ENCODE peak calls at places on chromosomes 2 and 18, in four cellular contexts. U is GM12865, Z is GM10248, L is OCI-LY7. E is an unnamed sample.

GRCh38 chr2:159695798-159696448 is 16.4 kb upstream of the MARCHF7 start:
- DNase-seq in U (no peak), Z (peak), L (no peak), E (no peak)

GRCh38 chr2:27776097-27776496 is 4.6 kb downstream of the MRPL33 start:
- DNase-seq in Z (no peak), L (no peak), U (no peak), E (no peak)

GRCh38 chr18:7872569-7872968 is 305.5 kb downstream of the PTPRM start:
- DNase-seq in U (no peak), L (no peak), Z (no peak), E (no peak)

GRCh38 chr2:172931256-172931894 is 144.3 kb upstream of the MAP3K20 start:
- DNase-seq in Z (no peak), U (no peak), L (no peak), E (no peak)

GRCh38 chr2:231292472-231293134 is 94.2 kb downstream of the ARMC9 start:
- DNase-seq in Z (no peak), U (no peak), L (no peak), E (peak)

GRCh38 chr18:48861181-48861715 is 89.5 kb downstream of the SMAD7 start:
- DNase-seq in L (no peak), U (no peak), Z (no peak), E (no peak)

GRCh38 chr2:6932833-6933232 is 15.6 kb downstream of the RNF144A start:
- DNase-seq in Z (no peak), U (no peak), L (no peak), E (no peak)

GRCh38 chr18:1544016-1544415 is 639.3 kb downstream of the ADCYAP1 start:
- DNase-seq in Z (no peak), U (no peak), L (no peak), E (no peak)

GRCh38 chr2:66433945-66434678 is 813 bp upstream of the MEIS1 start:
- DNase-seq in L (peak), U (peak), Z (no peak), E (no peak)

GRCh38 chr2:38115216-38116012 is 39.5 kb upstream of the CYP1B1 start:
- DNase-seq in Z (peak), L (peak), U (peak), E (peak)

GRCh38 chr2:234293973-234294372 is 202.9 kb downstream of the ARL4C start:
- DNase-seq in Z (no peak), U (peak), L (peak), E (no peak)

GRCh38 chr18:6561893-6562292 is 147.2 kb upstream of the L3MBTL4 start:
- DNase-seq in U (no peak), L (no peak), Z (no peak), E (no peak)

GRCh38 chr2:174840436-174840835 is 76.2 kb upstream of the CHRNA1 start:
- DNase-seq in Z (no peak), U (no peak), L (no peak), E (no peak)

GRCh38 chr2:120576509-120577474 is 158.9 kb upstream of the GLI2 start:
- DNase-seq in Z (no peak), L (no peak), U (no peak), E (peak)

GRCh38 chr2:56191617-56192016 is 7.8 kb downstream of the CCDC85A start:
- DNase-seq in L (peak), U (peak), Z (no peak), E (no peak)

GRCh38 chr2:9990735-9991134 is 39.2 kb downstream of the GRHL1 start:
- DNase-seq in U (peak), L (no peak), Z (no peak), E (no peak)

GRCh38 chr2:156306821-156307220 is 25.7 kb downstream of the NR4A2 start:
- DNase-seq in U (no peak), Z (no peak), L (no peak), E (no peak)

GRCh38 chr2:64972856-64973255 is 16.3 kb upstream of the SLC1A4 start:
- DNase-seq in U (no peak), L (no peak), Z (no peak), E (no peak)

GRCh38 chr2:188909036-188909435 is 65.1 kb upstream of the COL3A1 start:
- DNase-seq in Z (no peak), L (no peak), U (no peak), E (no peak)

GRCh38 chr18:21741511-21742322 is 1.1 kb downstream of the MIB1 start:
- DNase-seq in L (peak), U (peak), Z (peak), E (peak)
- TF ChIP-seq CTCF in L (peak), U (no peak), Z (no peak), E (no peak)

GRCh38 chr2:109457811-109458210 is 156.0 kb downstream of the SEPTIN10 start:
- DNase-seq in L (no peak), U (peak), Z (no peak), E (no peak)
- TF ChIP-seq CTCF in L (no peak), U (peak), Z (no peak), E (no peak)

DNA sequence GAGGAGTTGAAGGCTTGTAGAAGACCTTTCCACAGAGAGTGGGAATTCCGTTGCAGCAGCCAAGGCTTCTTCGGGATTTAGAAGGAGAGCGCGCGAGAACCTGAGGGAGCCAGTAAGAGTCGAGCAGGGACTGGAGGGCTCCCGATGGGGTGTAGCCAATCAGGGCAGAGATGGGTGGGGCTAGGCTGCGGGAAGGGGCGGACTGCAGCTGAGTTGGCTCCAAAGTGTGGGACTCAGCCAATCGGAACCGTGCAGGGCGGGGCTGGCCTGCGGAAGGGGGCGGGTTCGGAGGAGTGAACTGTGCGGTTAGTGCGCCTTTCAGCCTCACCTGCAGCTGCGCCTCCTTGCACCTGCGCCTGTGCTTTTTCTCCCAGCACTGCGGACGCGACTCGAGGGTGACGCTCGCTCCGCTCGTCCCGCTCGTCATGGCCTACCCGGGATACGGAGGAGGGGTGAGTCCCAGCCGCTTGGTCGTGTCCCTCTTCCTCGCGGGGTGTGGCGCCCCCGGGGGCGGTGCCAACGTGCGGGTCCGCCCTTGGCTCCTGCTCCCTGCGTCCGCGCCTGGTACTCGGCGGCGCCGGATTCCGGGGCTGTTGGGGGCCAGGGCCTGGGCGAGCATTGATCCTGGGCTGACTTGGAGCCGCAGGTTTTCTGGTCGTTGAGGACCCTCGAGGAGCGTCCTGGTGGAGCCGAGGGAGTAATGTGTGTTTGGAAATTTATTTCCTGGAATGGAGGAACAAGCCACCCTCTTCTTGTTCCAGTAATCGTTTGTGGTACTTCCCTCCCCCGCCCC is at the start of gene GCA:
- DNase-seq in L (peak), Z (peak), U (peak), E (peak)
- TF ChIP-seq CTCF in L (no peak), Z (no peak), U (no peak), E (no peak)

GRCh38 chr2:206989306-206989705 is 50.0 kb downstream of the CPO start:
- DNase-seq in L (peak), Z (peak), U (peak), E (peak)
- TF ChIP-seq CTCF in L (peak), Z (peak), U (peak), E (peak)

GRCh38 chr18:35950628-35950982 is 21.9 kb upstream of the RMP24 start:
- DNase-seq in Z (no peak), L (no peak), U (no peak), E (no peak)
- TF ChIP-seq CTCF in Z (no peak), L (peak), U (no peak), E (no peak)

DNA sequence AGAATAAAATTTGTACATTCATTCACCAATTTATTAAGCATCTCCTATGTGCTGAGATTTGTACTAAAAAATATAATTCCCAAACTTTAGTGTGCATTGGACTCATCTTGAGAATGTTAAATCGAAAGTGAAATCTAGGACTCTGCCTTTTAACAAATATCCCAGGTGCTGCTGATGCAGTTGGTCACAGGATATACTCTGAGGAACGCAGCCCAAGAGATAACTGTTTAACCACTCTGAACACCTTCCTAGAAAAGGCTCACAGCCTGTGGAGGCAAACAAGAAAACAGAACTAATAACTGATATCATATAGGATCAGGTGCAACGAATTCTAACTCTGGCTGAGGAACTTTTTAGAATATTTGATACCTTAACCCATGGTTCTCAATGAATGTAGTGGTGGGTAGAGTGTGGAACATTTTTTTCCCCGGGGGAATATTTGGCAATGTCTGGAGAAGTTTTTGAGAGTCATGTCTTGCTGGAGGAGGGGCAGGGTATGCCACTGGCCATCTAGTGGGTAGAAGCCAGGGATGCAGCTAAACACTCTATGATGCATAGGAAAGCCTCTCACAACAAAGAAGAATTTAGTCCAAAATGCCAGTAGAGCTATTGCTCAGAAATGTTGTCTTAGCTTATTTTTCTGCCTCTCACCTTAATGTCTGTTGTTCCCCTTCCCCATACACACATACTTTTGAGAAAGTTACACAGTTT is 96.5 kb downstream of the EHBP1 start:
- DNase-seq in L (peak), Z (no peak), U (peak), E (no peak)
- TF ChIP-seq CTCF in L (peak), Z (no peak), U (peak), E (no peak)

DNA sequence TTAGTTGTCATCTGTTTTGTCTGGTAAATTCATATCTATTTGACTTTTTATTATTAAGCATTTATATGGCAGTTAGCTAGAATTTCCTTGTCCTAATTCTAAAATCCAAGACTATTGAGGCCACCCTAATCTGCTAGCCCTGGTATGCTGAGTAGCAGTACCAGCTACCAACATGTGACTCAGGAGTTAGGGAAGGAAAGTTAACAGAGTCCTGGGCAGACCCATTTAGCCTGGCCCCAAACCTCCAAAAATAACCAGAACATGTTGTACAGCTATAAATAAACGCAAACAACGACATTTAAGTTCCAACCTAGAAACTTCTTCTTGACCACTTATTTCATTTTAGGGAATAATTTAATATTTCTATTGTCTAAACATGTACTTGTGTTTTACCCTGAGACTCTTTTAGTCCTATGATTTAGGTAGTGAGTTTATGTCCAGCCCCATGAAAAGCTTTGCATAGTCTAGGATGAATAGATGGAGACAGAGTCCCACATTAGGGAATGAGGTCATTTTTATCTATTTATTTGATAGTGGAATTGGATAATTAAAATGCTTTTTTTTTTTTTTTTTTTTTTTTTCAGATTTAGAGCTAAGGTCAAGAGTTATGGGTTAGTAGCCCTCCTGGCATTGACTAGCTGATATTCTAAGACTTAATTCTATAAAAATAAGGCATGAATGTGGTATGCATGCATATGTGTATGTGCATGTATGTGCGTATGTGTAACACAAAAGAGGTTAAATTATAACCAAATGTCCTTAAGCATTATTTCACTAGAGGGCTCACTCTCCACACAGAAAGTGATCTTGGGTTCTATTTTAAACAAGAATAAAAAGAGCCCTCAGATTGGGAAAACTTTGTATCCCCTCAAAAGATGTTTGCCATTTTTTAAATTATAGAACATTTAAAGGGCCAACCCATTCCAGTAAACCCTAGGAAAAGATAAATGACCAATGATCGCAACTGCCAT is 160.0 kb upstream of the MAPRE2 start:
- DNase-seq in L (no peak), U (no peak), Z (no peak), E (no peak)
- TF ChIP-seq CTCF in L (peak), U (no peak), Z (no peak), E (no peak)

GRCh38 chr2:240149943-240150784 is 9.7 kb upstream of the OTOS start:
- DNase-seq in Z (peak), L (peak), U (peak), E (peak)
- TF ChIP-seq CTCF in Z (peak), L (peak), U (peak), E (peak)

GRCh38 chr2:227932403-227932802 is 61.0 kb downstream of the DAW1 start:
- DNase-seq in L (no peak), Z (no peak), U (no peak), E (no peak)
- TF ChIP-seq CTCF in L (peak), Z (no peak), U (no peak), E (no peak)

E was measured in mucosa of descending colon.